ENCODE peak calls at places on chromosomes 1 and 21, in ten cellular contexts. T is GM12865; I is mucosa of descending colon; V is cardiac muscle cell; O is AG10803; L is upper lobe of right lung; J is fibroblast of lung; W is left ventricle myocardium inferior; P is lower leg skin; Z is CD8-positive, alpha-beta T cell. H is an unnamed sample.

GRCh38 chr1:41109316-41110263 is 88.1 kb upstream of the SLFNL1 start:
- DNase-seq in T (no peak), I (no peak), V (peak), O (peak), L (no peak), J (peak), W (no peak), P (no peak), Z (no peak), H (peak)

GRCh38 chr1:2592672-2593071 is 6.1 kb downstream of the PRXL2B start:
- DNase-seq in T (no peak), I (peak), V (no peak), O (no peak), L (peak), J (no peak), W (no peak), P (no peak), Z (no peak), H (no peak)

GRCh38 chr1:220750126-220750525 is 2.0 kb downstream of the MTARC2 start:
- DNase-seq in T (no peak), I (no peak), V (peak), O (no peak), L (no peak), J (peak), W (no peak), P (no peak), Z (no peak), H (no peak)

GRCh38 chr1:21706151-21706835 is 37.1 kb upstream of the RAP1GAP start:
- DNase-seq in T (peak), I (no peak), V (peak), O (peak), L (no peak), J (peak), W (no peak), P (no peak), Z (no peak), H (peak)

GRCh38 chr1:100921110-100921706 is 25.3 kb downstream of the SLC30A7 start:
- DNase-seq in T (peak), I (no peak), V (peak), O (peak), L (no peak), J (peak), W (no peak), P (no peak), Z (no peak), H (peak)

GRCh38 chr1:86504130-86504479 is 35.4 kb downstream of the CLCA1 start:
- DNase-seq in T (no peak), I (no peak), V (no peak), O (no peak), L (peak), J (no peak), W (no peak), P (no peak), Z (no peak), H (peak)

GRCh38 chr1:11397151-11397902 is 81.6 kb upstream of the DISP3 start:
- DNase-seq in T (no peak), I (no peak), V (no peak), O (no peak), L (no peak), J (no peak), W (no peak), P (no peak), Z (no peak), H (no peak)

GRCh38 chr1:26197301-26197700 is 6.9 kb downstream of the CATSPER4 start:
- DNase-seq in T (no peak), I (no peak), V (no peak), O (no peak), L (no peak), J (no peak), W (no peak), P (no peak), Z (no peak), H (no peak)

GRCh38 chr1:21696931-21697330 is 27.8 kb upstream of the RAP1GAP start:
- DNase-seq in T (no peak), I (no peak), V (no peak), O (no peak), L (no peak), J (no peak), W (no peak), P (no peak), Z (no peak), H (no peak)

GRCh38 chr1:8938232-8939117 is 7.2 kb upstream of the CA6 start:
- DNase-seq in T (no peak), I (no peak), V (no peak), O (no peak), L (no peak), J (peak), W (no peak), P (no peak), Z (no peak), H (no peak)

GRCh38 chr1:116321766-116322175 is 51.3 kb upstream of the ATP1A1 start:
- DNase-seq in T (no peak), I (no peak), V (no peak), O (no peak), L (no peak), J (no peak), W (no peak), P (no peak), Z (no peak), H (no peak)

GRCh38 chr1:109894823-109895719 is 15.6 kb upstream of the CSF1 start:
- DNase-seq in T (peak), I (no peak), V (no peak), O (no peak), L (no peak), J (no peak), W (no peak), P (no peak), Z (no peak), H (no peak)

GRCh38 chr1:7932524-7933149 is 8.0 kb downstream of the TNFRSF9 start:
- DNase-seq in T (no peak), I (no peak), V (no peak), O (no peak), L (no peak), J (no peak), W (no peak), P (no peak), Z (no peak), H (no peak)

GRCh38 chr1:40143891-40144575 is 17.2 kb upstream of the RLF start:
- DNase-seq in T (peak), I (no peak), V (peak), O (peak), L (no peak), J (peak), W (no peak), P (no peak), Z (peak), H (peak)

GRCh38 chr1:53366901-53367502 is 39.1 kb upstream of the LRP8 start:
- DNase-seq in T (no peak), I (no peak), V (no peak), O (no peak), L (peak), J (no peak), W (no peak), P (peak), Z (no peak), H (no peak)
- TF ChIP-seq CTCF in T (no peak), I (no peak), V (no peak), O (no peak), L (no peak), J (no peak), W (no peak), P (no peak), Z (no peak), H (no peak)

GRCh38 chr1:54327386-54328116 is 78.6 kb downstream of the SSBP3 start:
- DNase-seq in T (no peak), I (no peak), V (no peak), O (peak), L (no peak), J (peak), W (no peak), P (no peak), Z (no peak), H (peak)
- H3K4me3 ChIP-seq in T (no peak), I (no peak), V (no peak), O (no peak), L (no peak), J (no peak), W (no peak), P (no peak), Z (no peak), H (no peak)

GRCh38 chr1:171940373-171940772 is 99.1 kb downstream of the DNM3 start:
- DNase-seq in T (no peak), I (no peak), V (peak), O (peak), L (no peak), J (peak), W (no peak), P (no peak), Z (no peak), H (peak)

GRCh38 chr1:171935664-171936063 is 94.4 kb downstream of the DNM3 start:
- DNase-seq in T (no peak), I (no peak), V (no peak), O (no peak), L (no peak), J (no peak), W (no peak), P (no peak), Z (no peak), H (no peak)

GRCh38 chr1:171939730-171940129 is 98.4 kb downstream of the DNM3 start:
- DNase-seq in T (no peak), I (no peak), V (no peak), O (no peak), L (no peak), J (no peak), W (no peak), P (no peak), Z (no peak), H (no peak)

GRCh38 chr1:171935086-171935485 is 93.8 kb downstream of the DNM3 start:
- DNase-seq in T (no peak), I (no peak), V (no peak), O (no peak), L (no peak), J (no peak), W (no peak), P (no peak), Z (no peak), H (no peak)

DNA sequence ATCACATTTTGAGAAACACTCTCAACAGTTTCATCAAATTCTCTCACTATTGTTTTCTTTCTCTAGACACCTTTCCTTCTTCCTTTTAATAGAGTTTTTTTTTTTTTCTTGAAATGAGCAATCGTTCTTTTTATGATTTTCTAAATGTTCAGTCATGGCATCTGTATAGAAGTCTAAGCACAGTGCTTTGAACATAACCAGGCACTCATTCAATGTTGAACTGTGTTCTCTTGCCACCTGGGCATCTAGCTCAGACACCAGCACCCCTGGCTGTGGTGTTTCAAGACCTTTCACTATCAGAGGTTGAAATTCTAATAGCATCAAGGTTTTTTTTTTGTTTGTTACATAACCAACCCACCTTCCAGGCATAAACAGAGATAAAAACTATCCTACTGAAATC is 96.6 kb downstream of the DNM3 start:
- DNase-seq in T (no peak), I (no peak), V (no peak), O (no peak), L (no peak), J (no peak), W (no peak), P (no peak), Z (no peak), H (no peak)
- TF ChIP-seq CTCF in T (no peak), I (no peak), V (no peak), O (no peak), L (no peak), J (no peak), W (no peak), P (no peak), Z (no peak), H (no peak)

DNA sequence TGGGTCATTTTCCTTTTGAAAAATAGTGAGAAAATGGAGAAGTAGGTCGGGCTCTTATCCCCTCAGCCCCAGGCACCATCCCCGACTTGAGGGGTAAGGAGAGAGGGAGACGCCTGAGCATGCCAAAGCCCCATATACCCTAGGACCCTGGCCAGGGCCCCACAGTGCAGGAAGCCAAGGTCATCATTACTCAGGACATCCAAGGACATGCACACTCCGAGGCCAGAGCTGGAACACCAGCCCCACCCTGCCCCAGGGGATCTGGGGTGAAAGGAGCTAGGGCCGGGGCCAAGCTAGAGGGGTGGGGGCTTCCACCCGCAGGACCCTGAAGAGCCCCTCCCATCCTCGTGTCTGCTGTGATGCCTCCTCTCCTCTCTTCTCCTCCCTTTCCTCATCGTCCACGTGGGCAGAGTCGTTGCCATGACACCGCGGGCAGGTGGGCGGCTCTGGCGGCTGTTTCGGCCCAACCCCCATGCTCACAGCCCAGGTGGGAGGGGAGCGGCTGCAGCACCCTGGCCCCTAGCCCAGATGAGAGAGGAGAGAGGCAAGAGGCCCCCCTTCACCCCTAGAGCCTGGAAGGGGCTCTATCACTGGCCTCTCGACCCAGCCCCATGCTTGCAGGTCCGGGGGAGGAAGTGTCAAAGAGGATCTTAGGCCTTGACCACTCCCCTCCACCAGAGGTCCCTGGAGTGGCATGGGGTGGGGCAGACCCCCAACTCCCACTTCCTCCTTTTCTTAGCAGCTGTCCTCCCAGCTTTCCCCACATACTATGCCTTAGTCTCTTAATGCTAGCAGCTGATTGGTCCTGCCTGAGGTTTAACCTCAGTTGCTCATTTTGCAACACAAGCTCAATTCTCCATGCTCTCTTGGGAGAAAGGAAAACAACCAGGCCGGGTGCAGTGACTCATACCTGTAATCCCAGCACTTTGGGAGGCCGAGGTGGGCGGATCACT is 10.6 kb downstream of the DLGAP3 start:
- DNase-seq in T (peak), I (no peak), V (no peak), O (no peak), L (no peak), J (no peak), W (no peak), P (no peak), Z (no peak), H (no peak)
- H3K4me3 ChIP-seq in T (no peak), I (no peak), V (no peak), O (no peak), L (no peak), J (no peak), W (no peak), P (no peak), Z (no peak), H (no peak)

GRCh38 chr21:22516230-22516629 is 1518.0 kb downstream of the NCAM2 start:
- DNase-seq in T (no peak), I (no peak), V (no peak), O (no peak), L (no peak), J (no peak), W (no peak), P (no peak), Z (no peak), H (no peak)
- TF ChIP-seq CTCF in T (no peak), I (no peak), V (no peak), O (no peak), L (no peak), J (no peak), W (no peak), P (no peak), Z (no peak), H (no peak)